ENCODE peak calls at places on chromosome 19, in seven cellular contexts. One of them, this sample, is unnamed.
A peak's percentile ranks its signal among the peaks of the same experiment; 100 is the strongest.

GRCh38 chr19:5987077-5987818 is 9.3 kb upstream of the RANBP3 start:
- DNase-seq in astrocyte: peak; percentile 47
- DNase-seq in breast epithelium: peak; percentile 75
- DNase-seq in BE2C: peak; percentile 76
- DNase-seq in brain microvascular endothelial cell: peak; percentile 37
- DNase-seq in cardiac muscle cell: peak; percentile 86
- DNase-seq in tibial nerve: peak; percentile 79
- DNase-seq in this sample: peak; percentile 70

GRCh38 chr19:9849786-9850185 is 14.7 kb downstream of the PIN1 start:
- DNase-seq in astrocyte: no peak
- DNase-seq in breast epithelium: no peak
- DNase-seq in BE2C: no peak
- DNase-seq in brain microvascular endothelial cell: no peak
- DNase-seq in cardiac muscle cell: no peak
- DNase-seq in tibial nerve: no peak
- DNase-seq in this sample: no peak

GRCh38 chr19:6238643-6239281 is 41.0 kb downstream of the MLLT1 start:
- DNase-seq in astrocyte: peak; percentile 66
- DNase-seq in breast epithelium: no peak
- DNase-seq in BE2C: peak; percentile 14
- DNase-seq in brain microvascular endothelial cell: no peak
- DNase-seq in cardiac muscle cell: no peak
- DNase-seq in tibial nerve: peak; percentile 29
- DNase-seq in this sample: peak; percentile 39

GRCh38 chr19:33110201-33110910 is 21.6 kb upstream of the WDR88 start:
- DNase-seq in astrocyte: peak; percentile 79
- DNase-seq in breast epithelium: no peak
- DNase-seq in BE2C: no peak
- DNase-seq in brain microvascular endothelial cell: peak; percentile 83
- DNase-seq in cardiac muscle cell: no peak
- DNase-seq in tibial nerve: no peak
- DNase-seq in this sample: no peak

GRCh38 chr19:34313188-34313587 is 51.8 kb upstream of the GPI start:
- DNase-seq in astrocyte: peak; percentile 80
- DNase-seq in breast epithelium: no peak
- DNase-seq in BE2C: no peak
- DNase-seq in brain microvascular endothelial cell: peak; percentile 45
- DNase-seq in cardiac muscle cell: no peak
- DNase-seq in tibial nerve: no peak
- DNase-seq in this sample: peak; percentile 56

GRCh38 chr19:16199275-16199932 is 1.7 kb downstream of the AP1M1 start:
- DNase-seq in astrocyte: no peak
- DNase-seq in breast epithelium: no peak
- DNase-seq in BE2C: no peak
- DNase-seq in brain microvascular endothelial cell: no peak
- DNase-seq in cardiac muscle cell: no peak
- DNase-seq in tibial nerve: no peak
- DNase-seq in this sample: peak; percentile 29

GRCh38 chr19:40633207-40633606 is 32.0 kb downstream of the LTBP4 start:
- DNase-seq in astrocyte: peak; percentile 77
- DNase-seq in breast epithelium: no peak
- DNase-seq in BE2C: no peak
- DNase-seq in brain microvascular endothelial cell: peak; percentile 47
- DNase-seq in cardiac muscle cell: no peak
- DNase-seq in tibial nerve: no peak
- DNase-seq in this sample: peak; percentile 73

GRCh38 chr19:11166281-11167142 is 10.9 kb upstream of the SPC24 start:
- DNase-seq in astrocyte: no peak
- DNase-seq in breast epithelium: no peak
- DNase-seq in BE2C: no peak
- DNase-seq in brain microvascular endothelial cell: no peak
- DNase-seq in cardiac muscle cell: no peak
- DNase-seq in tibial nerve: peak; percentile 34
- DNase-seq in this sample: no peak

GRCh38 chr19:12331211-12331941 is 2.1 kb downstream of the ZNF563 start:
- DNase-seq in astrocyte: no peak
- DNase-seq in breast epithelium: no peak
- DNase-seq in BE2C: no peak
- DNase-seq in brain microvascular endothelial cell: no peak
- DNase-seq in cardiac muscle cell: peak; percentile 5
- DNase-seq in tibial nerve: no peak
- DNase-seq in this sample: no peak

DNA sequence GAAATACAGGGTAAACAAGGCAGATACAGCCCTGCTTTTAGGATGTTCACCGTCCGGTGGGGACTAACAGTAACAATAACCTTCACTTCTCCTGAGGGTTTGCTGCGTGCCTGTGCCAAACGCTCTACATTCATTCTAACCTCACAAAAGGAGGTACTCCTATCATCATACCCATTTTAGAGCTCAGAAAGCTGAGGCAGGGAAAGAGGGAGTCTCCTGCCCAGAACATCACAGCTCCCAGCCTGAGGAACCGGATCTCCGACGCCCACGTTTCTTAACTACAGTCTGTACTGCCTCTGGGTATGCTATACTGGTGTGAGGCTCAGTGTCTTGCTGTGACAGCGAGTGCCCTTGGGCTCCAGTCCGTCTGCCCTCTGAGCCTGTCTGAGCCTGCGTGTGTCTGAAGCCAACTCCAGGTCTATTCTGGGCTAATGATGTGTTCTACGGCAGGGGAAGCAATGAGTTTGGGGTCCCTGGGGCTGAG is 5.1 kb downstream of the LIPE start:
- DNase-seq in astrocyte: no peak
- DNase-seq in breast epithelium: no peak
- DNase-seq in BE2C: no peak
- DNase-seq in brain microvascular endothelial cell: no peak
- DNase-seq in cardiac muscle cell: no peak
- DNase-seq in tibial nerve: no peak
- DNase-seq in this sample: peak; percentile 56
- H3K4me3 ChIP-seq in astrocyte: no peak overlapping the region
- H3K4me3 ChIP-seq in breast epithelium: peak overlapping the region; percentile 72
- H3K4me3 ChIP-seq in BE2C: peak overlapping the region; percentile 72
- H3K4me3 ChIP-seq in brain microvascular endothelial cell: no peak overlapping the region
- H3K4me3 ChIP-seq in cardiac muscle cell: peak overlapping the region; percentile 69
- H3K4me3 ChIP-seq in tibial nerve: peak overlapping the region; percentile 64
- H3K4me3 ChIP-seq in this sample: no peak overlapping the region

DNA sequence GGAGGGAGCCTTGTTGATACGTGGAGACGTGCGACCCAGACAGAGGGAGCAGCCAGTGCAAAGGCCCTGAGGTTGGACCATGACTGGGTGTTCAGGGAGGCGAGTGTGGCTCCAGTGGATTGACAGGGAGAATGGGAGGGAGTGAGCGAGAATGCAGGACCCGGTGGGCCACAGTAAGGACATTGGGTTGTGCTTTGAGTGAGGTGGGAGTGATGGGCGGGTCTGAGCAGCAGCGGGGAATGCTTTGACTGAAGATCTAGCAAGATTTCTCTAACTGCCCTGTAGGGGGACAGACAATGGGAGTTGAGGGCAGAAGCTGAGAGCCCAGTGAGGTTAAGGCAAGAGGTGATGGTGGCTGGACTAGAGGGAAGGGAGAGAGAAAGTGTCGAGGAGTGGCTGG is 7.7 kb upstream of the NANOS2 start:
- DNase-seq in astrocyte: no peak
- DNase-seq in breast epithelium: no peak
- DNase-seq in BE2C: no peak
- DNase-seq in brain microvascular endothelial cell: no peak
- DNase-seq in cardiac muscle cell: no peak
- DNase-seq in tibial nerve: no peak
- DNase-seq in this sample: no peak
- TF ChIP-seq CTCF in astrocyte: no peak
- TF ChIP-seq CTCF in breast epithelium: no peak
- TF ChIP-seq CTCF in BE2C: peak; percentile 33
- TF ChIP-seq CTCF in brain microvascular endothelial cell: peak; percentile 49
- TF ChIP-seq CTCF in cardiac muscle cell: peak; percentile 18
- TF ChIP-seq CTCF in tibial nerve: no peak
- TF ChIP-seq CTCF in this sample: peak; percentile 10

DNA sequence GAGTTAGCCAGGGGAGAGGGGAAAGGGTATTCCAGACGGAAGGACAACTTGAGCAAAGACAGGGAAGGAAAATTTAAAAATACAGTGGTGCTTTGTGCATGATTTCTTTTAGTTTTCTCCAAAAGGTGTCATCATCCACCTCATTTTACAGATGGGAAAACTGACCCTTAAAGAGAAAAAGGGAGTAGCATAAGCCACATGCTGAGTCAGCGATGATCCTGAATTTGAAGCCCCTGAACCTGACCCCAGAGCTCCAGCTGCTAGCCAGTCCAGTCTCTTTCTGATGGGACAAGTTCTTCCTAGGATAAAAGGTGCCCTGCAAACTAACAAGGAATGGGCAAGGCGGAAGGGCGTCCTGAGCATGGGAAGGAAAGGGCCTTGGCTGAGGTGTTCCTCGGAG is 10.3 kb downstream of the CABP5 start:
- DNase-seq in astrocyte: no peak
- DNase-seq in breast epithelium: no peak
- DNase-seq in BE2C: no peak
- DNase-seq in brain microvascular endothelial cell: no peak
- DNase-seq in cardiac muscle cell: no peak
- DNase-seq in tibial nerve: no peak
- DNase-seq in this sample: no peak
- H3K27me3 ChIP-seq in astrocyte: no peaks in the 10 kb centered on the region
- H3K27me3 ChIP-seq in breast epithelium: no peaks in the 10 kb centered on the region
- H3K27me3 ChIP-seq in BE2C: peaks cover 6% of the 10 kb centered on the region
- H3K27me3 ChIP-seq in brain microvascular endothelial cell: no peaks in the 10 kb centered on the region
- H3K27me3 ChIP-seq in cardiac muscle cell: no peaks in the 10 kb centered on the region
- H3K27me3 ChIP-seq in tibial nerve: no peaks in the 10 kb centered on the region
- H3K27me3 ChIP-seq in this sample: no peaks in the 10 kb centered on the region

DNA sequence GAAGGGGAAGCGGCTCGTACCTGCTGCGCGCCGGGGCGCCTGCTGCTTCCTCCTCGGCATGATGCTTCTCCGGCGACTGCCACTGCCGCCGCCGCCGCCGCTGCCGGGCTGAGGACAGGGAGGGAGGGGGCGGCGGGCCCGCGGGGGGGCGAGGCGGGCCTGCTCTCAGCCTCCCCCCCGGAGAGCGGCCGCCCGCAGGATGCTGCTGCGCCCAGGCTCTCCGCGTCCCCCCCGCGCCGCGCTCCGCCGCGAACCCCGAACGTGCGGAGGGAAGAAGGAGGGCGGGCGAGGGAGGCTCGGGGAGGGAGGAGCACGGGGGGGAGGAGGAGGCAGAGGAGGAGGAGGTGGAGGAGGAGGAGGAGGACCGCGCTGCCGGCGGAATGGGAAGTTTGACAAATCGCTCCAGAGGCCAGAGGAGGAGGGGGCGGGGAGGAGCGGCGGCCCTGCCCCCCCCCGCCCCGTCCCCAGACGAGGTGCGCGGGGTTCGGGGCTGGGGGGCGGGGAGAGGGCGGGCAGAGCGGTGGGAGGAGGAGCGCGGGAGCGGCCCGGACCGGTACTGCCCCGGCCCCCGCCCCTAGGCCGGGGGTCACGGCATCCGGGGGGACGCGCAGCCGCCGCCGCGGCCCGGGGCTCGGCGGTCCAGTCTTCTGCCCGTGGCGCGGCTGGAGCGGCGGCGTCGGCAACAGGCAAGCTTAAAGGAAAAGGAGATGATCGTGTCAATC is at the start of gene TSHZ3:
- DNase-seq in astrocyte: peak; percentile 81
- DNase-seq in breast epithelium: no peak
- DNase-seq in BE2C: peak; percentile 47
- DNase-seq in brain microvascular endothelial cell: peak; percentile 59
- DNase-seq in cardiac muscle cell: peak; percentile 61
- DNase-seq in tibial nerve: peak; percentile 70
- DNase-seq in this sample: peak; percentile 52
- H3K4me3 ChIP-seq in astrocyte: peak within 1 kb of the TSS; percentile 82
- H3K4me3 ChIP-seq in breast epithelium: peak within 1 kb of the TSS; percentile 88
- H3K4me3 ChIP-seq in BE2C: peak within 1 kb of the TSS; percentile 63
- H3K4me3 ChIP-seq in brain microvascular endothelial cell: peak within 1 kb of the TSS; percentile 67
- H3K4me3 ChIP-seq in cardiac muscle cell: peak within 1 kb of the TSS; percentile 93
- H3K4me3 ChIP-seq in tibial nerve: peak within 1 kb of the TSS; percentile 84
- H3K4me3 ChIP-seq in this sample: peak within 1 kb of the TSS; percentile 73

GRCh38 chr19:49017666-49018351 is 918 bp upstream of the LHB start:
- DNase-seq in astrocyte: peak; percentile 42
- DNase-seq in breast epithelium: no peak
- DNase-seq in BE2C: peak; percentile 83
- DNase-seq in brain microvascular endothelial cell: peak; percentile 57
- DNase-seq in cardiac muscle cell: peak; percentile 71
- DNase-seq in tibial nerve: no peak
- DNase-seq in this sample: no peak
- TF ChIP-seq CTCF in astrocyte: peak; percentile 14
- TF ChIP-seq CTCF in breast epithelium: no peak
- TF ChIP-seq CTCF in BE2C: peak; percentile 45
- TF ChIP-seq CTCF in brain microvascular endothelial cell: peak; percentile 66
- TF ChIP-seq CTCF in cardiac muscle cell: peak; percentile 56
- TF ChIP-seq CTCF in tibial nerve: peak; percentile 63
- TF ChIP-seq CTCF in this sample: peak; percentile 66

GRCh38 chr19:1291761-1292418 is 6.2 kb downstream of the EFNA2 start:
- DNase-seq in astrocyte: no peak
- DNase-seq in breast epithelium: no peak
- DNase-seq in BE2C: no peak
- DNase-seq in brain microvascular endothelial cell: no peak
- DNase-seq in cardiac muscle cell: no peak
- DNase-seq in tibial nerve: no peak
- DNase-seq in this sample: no peak
- H3K27me3 ChIP-seq in astrocyte: peaks cover 5% of the 10 kb centered on the region
- H3K27me3 ChIP-seq in breast epithelium: peaks cover 47% of the 10 kb centered on the region
- H3K27me3 ChIP-seq in BE2C: peaks cover 16% of the 10 kb centered on the region
- H3K27me3 ChIP-seq in brain microvascular endothelial cell: peaks cover 28% of the 10 kb centered on the region
- H3K27me3 ChIP-seq in cardiac muscle cell: peaks cover 6% of the 10 kb centered on the region
- H3K27me3 ChIP-seq in tibial nerve: peaks cover 88% of the 10 kb centered on the region
- H3K27me3 ChIP-seq in this sample: peaks cover 12% of the 10 kb centered on the region

DNA sequence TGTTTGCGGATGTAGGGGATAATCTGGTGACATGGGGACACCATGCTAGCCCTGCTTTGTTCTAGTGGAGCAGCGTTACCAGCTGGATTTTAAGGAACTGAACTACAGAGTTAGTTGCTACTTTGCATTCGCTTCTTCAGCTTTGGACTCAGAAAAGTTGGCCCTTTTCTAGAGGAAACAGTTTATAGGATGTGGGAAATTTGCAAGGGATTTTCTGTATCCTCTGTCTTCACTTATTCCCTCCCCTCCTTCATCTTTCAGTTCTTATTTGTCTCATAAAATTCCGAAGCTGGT is 2.1 kb downstream of the GATAD2A start:
- DNase-seq in astrocyte: no peak
- DNase-seq in breast epithelium: no peak
- DNase-seq in BE2C: no peak
- DNase-seq in brain microvascular endothelial cell: no peak
- DNase-seq in cardiac muscle cell: no peak
- DNase-seq in tibial nerve: no peak
- DNase-seq in this sample: no peak
- H3K4me3 ChIP-seq in astrocyte: peak overlapping the region; percentile 80
- H3K4me3 ChIP-seq in breast epithelium: peak overlapping the region; percentile 86
- H3K4me3 ChIP-seq in BE2C: peak overlapping the region; percentile 81
- H3K4me3 ChIP-seq in brain microvascular endothelial cell: peak overlapping the region; percentile 78
- H3K4me3 ChIP-seq in cardiac muscle cell: no peak overlapping the region
- H3K4me3 ChIP-seq in tibial nerve: no peak overlapping the region
- H3K4me3 ChIP-seq in this sample: no peak overlapping the region

DNA sequence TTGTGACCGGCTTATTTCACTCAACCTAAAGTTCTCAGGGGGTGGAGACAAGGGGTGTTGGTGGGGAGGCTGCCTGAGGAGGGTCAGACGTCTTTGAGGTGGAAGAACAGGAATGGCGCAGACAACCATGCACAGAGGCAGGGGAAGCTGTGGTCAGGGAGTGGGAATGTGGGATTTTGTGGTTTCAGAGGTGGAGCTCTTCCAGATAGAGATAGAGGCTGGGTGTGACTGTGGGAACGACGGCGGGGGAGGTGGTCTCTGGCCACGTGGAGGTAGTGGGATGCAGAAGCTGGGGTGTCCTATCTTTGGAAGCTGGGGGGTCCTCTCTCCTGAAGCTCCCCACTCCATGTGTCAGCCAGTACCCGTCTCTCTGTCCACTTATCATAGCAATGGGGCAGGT is 7.8 kb upstream of the KLK14 start:
- DNase-seq in astrocyte: no peak
- DNase-seq in breast epithelium: no peak
- DNase-seq in BE2C: no peak
- DNase-seq in brain microvascular endothelial cell: no peak
- DNase-seq in cardiac muscle cell: no peak
- DNase-seq in tibial nerve: no peak
- DNase-seq in this sample: no peak
- TF ChIP-seq CTCF in astrocyte: no peak
- TF ChIP-seq CTCF in breast epithelium: no peak
- TF ChIP-seq CTCF in BE2C: no peak
- TF ChIP-seq CTCF in brain microvascular endothelial cell: no peak
- TF ChIP-seq CTCF in cardiac muscle cell: no peak
- TF ChIP-seq CTCF in tibial nerve: no peak
- TF ChIP-seq CTCF in this sample: no peak